ENCODE peak calls at places on chromosome 16, in ten cellular contexts. V, F, W, S, L, B, P, E, A and R are unnamed samples.

GRCh38 chr16:87326151-87326571 is 9.0 kb upstream of the C16orf95 start:
- DNase-seq in B (no peak), P (no peak), S (no peak), F (no peak), W (no peak), V (no peak), E (no peak), A (no peak), L (no peak), R (no peak)

GRCh38 chr16:88991813-88992350 is 14.9 kb upstream of the CBFA2T3 start:
- DNase-seq in V (no peak), E (no peak), P (no peak), S (no peak), L (no peak), B (no peak), F (no peak), W (no peak), A (no peak), R (no peak)

GRCh38 chr16:54282202-54282922 is 4.2 kb downstream of the IRX3 start:
- DNase-seq in S (no peak), P (no peak), A (peak), L (peak), B (peak), W (no peak), V (no peak), F (no peak), E (no peak), R (peak)

GRCh38 chr16:58732545-58733247 is 1.4 kb downstream of the GOT2 start:
- DNase-seq in F (no peak), L (peak), E (no peak), V (no peak), A (peak), P (no peak), W (no peak), B (no peak), S (no peak), R (no peak)

GRCh38 chr16:59148756-59149155 is 414.6 kb upstream of the GOT2 start:
- DNase-seq in F (no peak), V (no peak), S (no peak), B (no peak), L (no peak), P (no peak), A (no peak), E (no peak), W (no peak), R (no peak)

GRCh38 chr16:69334696-69335095 is 4.3 kb upstream of the PDF start:
- DNase-seq in S (no peak), L (no peak), A (no peak), E (no peak), F (no peak), B (no peak), V (no peak), W (no peak), P (no peak), R (no peak)

GRCh38 chr16:66493490-66494401 is 56.2 kb downstream of the TK2 start:
- DNase-seq in B (no peak), P (no peak), F (no peak), L (no peak), E (no peak), S (no peak), A (no peak), V (no peak), W (no peak), R (no peak)

GRCh38 chr16:81582655-81583441 is 138.2 kb downstream of the CMIP start:
- DNase-seq in B (peak), E (no peak), P (no peak), F (no peak), L (no peak), V (no peak), S (no peak), W (no peak), A (no peak), R (peak)

GRCh38 chr16:47258874-47259461 is 115.2 kb upstream of the NETO2 start:
- DNase-seq in A (peak), B (no peak), F (peak), P (no peak), L (peak), E (no peak), S (no peak), V (no peak), W (no peak), R (peak)

GRCh38 chr16:27224271-27224737 is 21.0 kb downstream of the KDM8 start:
- DNase-seq in W (no peak), S (no peak), P (no peak), A (no peak), F (no peak), L (no peak), B (no peak), V (no peak), E (no peak), R (no peak)

GRCh38 chr16:67482260-67482924 is 955 bp downstream of the AGRP start:
- DNase-seq in W (no peak), V (no peak), S (no peak), B (no peak), F (no peak), A (no peak), P (no peak), E (no peak), L (no peak), R (no peak)

GRCh38 chr16:3819741-3820724 is 60.5 kb downstream of the CREBBP start:
- DNase-seq in F (peak), S (no peak), L (peak), E (no peak), P (peak), W (no peak), V (peak), B (no peak), A (peak), R (peak)

GRCh38 chr16:17555176-17555575 is 84.4 kb upstream of the XYLT1 start:
- DNase-seq in V (no peak), P (no peak), B (no peak), A (peak), E (no peak), L (peak), W (no peak), F (no peak), S (no peak), R (peak)

GRCh38 chr16:84755004-84755672 is 55.3 kb downstream of the USP10 start:
- DNase-seq in W (no peak), E (no peak), V (no peak), P (no peak), S (no peak), L (no peak), A (no peak), F (no peak), B (no peak), R (no peak)

GRCh38 chr16:705748-706188 is at the start of gene FBXL16:
- DNase-seq in L (no peak), B (peak), E (no peak), P (peak), F (no peak), W (no peak), A (no peak), S (no peak), V (no peak), R (no peak)

GRCh38 chr16:70444249-70445063 is 5.6 kb upstream of the ST3GAL2 start:
- DNase-seq in W (no peak), V (no peak), P (no peak), L (no peak), F (no peak), A (no peak), S (no peak), B (no peak), E (no peak), R (peak)

GRCh38 chr16:89815639-89816348 is 653 bp downstream of the FANCA start:
- DNase-seq in L (no peak), S (no peak), B (no peak), P (no peak), W (no peak), V (no peak), A (no peak), F (no peak), E (peak), R (peak)

GRCh38 chr16:24504467-24505345 is 34.7 kb upstream of the RBBP6 start:
- DNase-seq in F (peak), V (no peak), P (peak), L (peak), B (peak), W (peak), E (peak), A (peak), S (peak), R (peak)

GRCh38 chr16:68995011-68995504 is 110.4 kb upstream of the HAS3 start:
- DNase-seq in A (peak), B (no peak), L (peak), F (no peak), V (no peak), W (no peak), E (no peak), S (no peak), P (no peak), R (no peak)

GRCh38 chr16:79372504-79373184 is 227.9 kb downstream of the MAF start:
- DNase-seq in L (no peak), S (no peak), E (peak), P (no peak), F (no peak), V (no peak), A (peak), W (no peak), B (no peak), R (peak)

GRCh38 chr16:87658564-87659225 is 56.4 kb downstream of the JPH3 start:
- DNase-seq in L (no peak), S (no peak), F (no peak), W (no peak), A (no peak), P (no peak), V (no peak), E (no peak), B (no peak), R (no peak)

GRCh38 chr16:22673463-22673862 is 140.5 kb upstream of the HS3ST2 start:
- DNase-seq in E (no peak), B (no peak), P (no peak), F (no peak), W (no peak), L (no peak), V (no peak), S (no peak), A (no peak), R (no peak)

GRCh38 chr16:75653926-75654325 is 6.4 kb downstream of the TERF2IP start:
- DNase-seq in A (no peak), B (no peak), S (no peak), E (no peak), L (peak), W (no peak), V (no peak), F (no peak), P (no peak), R (no peak)

GRCh38 chr16:11138026-11138768 is 117.8 kb downstream of the SOCS1 start:
- DNase-seq in B (no peak), P (no peak), S (no peak), A (no peak), E (no peak), V (no peak), F (no peak), W (no peak), L (no peak), R (no peak)

GRCh38 chr16:73054732-73055481 is 7.0 kb upstream of the ZFHX3 start:
- DNase-seq in P (no peak), F (no peak), L (peak), W (no peak), B (no peak), V (no peak), A (no peak), E (no peak), S (no peak), R (peak)

GRCh38 chr16:11595908-11596504 is 9.3 kb upstream of the LITAF start:
- DNase-seq in W (no peak), P (no peak), A (no peak), L (no peak), V (no peak), F (no peak), E (no peak), S (no peak), B (no peak), R (no peak)

GRCh38 chr16:12119562-12119961 is 143.0 kb downstream of the SNX29 start:
- DNase-seq in S (no peak), W (no peak), F (no peak), L (peak), B (no peak), E (no peak), P (no peak), A (no peak), V (no peak), R (peak)

GRCh38 chr16:82758406-82758805 is 131.6 kb downstream of the CDH13 start:
- DNase-seq in E (no peak), F (no peak), S (no peak), W (no peak), L (no peak), V (no peak), A (no peak), B (no peak), P (no peak), R (no peak)

GRCh38 chr16:67773099-67773498 is 33.3 kb downstream of the RANBP10 start:
- DNase-seq in V (peak), W (no peak), P (no peak), A (no peak), E (no peak), L (no peak), F (no peak), S (no peak), B (no peak), R (no peak)

GRCh38 chr16:24848065-24848464 is 2.3 kb downstream of the SLC5A11 start:
- DNase-seq in S (no peak), L (peak), P (no peak), A (peak), B (no peak), E (no peak), F (no peak), W (no peak), V (peak), R (peak)

GRCh38 chr16:85770741-85771140 is 19.8 kb upstream of the C16orf74 start:
- DNase-seq in S (no peak), E (no peak), W (no peak), B (no peak), L (no peak), P (no peak), F (no peak), A (no peak), V (no peak), R (no peak)

GRCh38 chr16:8355714-8356113 is 234.6 kb downstream of the TMEM114 start:
- DNase-seq in S (no peak), A (no peak), V (no peak), F (no peak), P (no peak), L (no peak), W (no peak), B (no peak), E (no peak), R (no peak)

GRCh38 chr16:82063456-82064082 is 28.5 kb downstream of the HSD17B2 start:
- DNase-seq in S (no peak), B (no peak), F (no peak), W (no peak), E (no peak), A (no peak), V (no peak), P (no peak), L (no peak), R (peak)

GRCh38 chr16:48617711-48618148 is 7.8 kb upstream of the N4BP1 start:
- DNase-seq in V (no peak), P (no peak), F (no peak), B (no peak), A (no peak), L (peak), W (no peak), S (no peak), E (no peak), R (peak)

GRCh38 chr16:31201511-31202401 is 804 bp downstream of the PYCARD start:
- DNase-seq in E (peak), S (no peak), L (no peak), F (no peak), B (no peak), P (no peak), V (no peak), A (peak), W (no peak), R (peak)

GRCh38 chr16:57029161-57030160 is 40.1 kb downstream of the NLRC5 start:
- DNase-seq in V (no peak), F (no peak), A (peak), L (peak), S (no peak), W (no peak), B (no peak), P (no peak), E (no peak), R (peak)